ENCODE peak calls at places on chromosomes 12 and 14, in four cellular contexts. D, L, Y and C are unnamed samples.

GRCh38 chr12:46303039-46303666 is 34.3 kb upstream of the SLC38A1 start:
- DNase-seq in D (no peak), L (peak; percentile 33), Y (peak; percentile 34), C (peak; percentile 61)

GRCh38 chr12:116213885-116214527 is 63.5 kb downstream of the MED13L start:
- DNase-seq in D (no peak), L (no peak), Y (no peak), C (no peak)

GRCh38 chr12:34604227-34604626 is 581.9 kb downstream of the ALG10 start:
- DNase-seq in D (no peak), L (no peak), Y (no peak), C (no peak)

GRCh38 chr12:20174776-20175175 is 193.6 kb upstream of the PDE3A start:
- DNase-seq in D (no peak), L (no peak), Y (no peak), C (no peak)

GRCh38 chr12:11542599-11542998 is 106.9 kb upstream of the ETV6 start:
- DNase-seq in D (no peak), L (no peak), Y (no peak), C (no peak)

GRCh38 chr12:19506497-19506896 is 67.2 kb downstream of the AEBP2 start:
- DNase-seq in D (no peak), L (no peak), Y (no peak), C (no peak)

GRCh38 chr12:7934560-7935463 is 1.2 kb downstream of the SLC2A3 start:
- DNase-seq in D (no peak), L (no peak), Y (no peak), C (peak; percentile 14)

GRCh38 chr14:58824796-58825195 is 187.0 kb downstream of the DACT1 start:
- DNase-seq in D (no peak), L (no peak), Y (no peak), C (no peak)

GRCh38 chr12:15818418-15818817 is 29.2 kb upstream of the EPS8 start:
- DNase-seq in D (no peak), L (no peak), Y (no peak), C (no peak)

GRCh38 chr14:95336192-95336760 is 16.6 kb upstream of the CLMN start:
- DNase-seq in D (no peak), L (no peak), Y (no peak), C (no peak)

GRCh38 chr12:56359851-56360767 is at the start of gene STAT2:
- DNase-seq in D (peak; percentile 98), L (peak; percentile 100), Y (peak; percentile 99), C (peak; percentile 100)
- TF ChIP-seq POLR2A in D (peak; percentile 74), L (peak; percentile 65), Y (peak; percentile 87), C (peak; percentile 84)

GRCh38 chr14:77076118-77076631 is 21.9 kb upstream of the CIPC start:
- DNase-seq in D (no peak), L (no peak), Y (no peak), C (no peak)
- TF ChIP-seq POLR2A in D (no peak), L (no peak), Y (no peak), C (no peak)

GRCh38 chr12:101407054-101407437 is 526 bp downstream of the ARL1 start:
- DNase-seq in D (no peak), L (no peak), Y (peak; percentile 20), C (no peak)

GRCh38 chr12:101407438-101408345 is at the start of gene ARL1:
- DNase-seq in D (peak; percentile 87), L (peak; percentile 89), Y (peak; percentile 77), C (peak; percentile 95)
- TF ChIP-seq POLR2A in D (peak; percentile 79), L (peak; percentile 83), Y (peak; percentile 21), C (peak; percentile 87)

GRCh38 chr14:55448146-55448614 is 7.8 kb upstream of the TBPL2 start:
- DNase-seq in D (peak; percentile 79), L (peak; percentile 97), Y (no peak), C (peak; percentile 55)
- TF ChIP-seq POLR2A in D (no peak), L (peak; percentile 33), Y (no peak), C (no peak)

GRCh38 chr12:40105515-40106201 is at the start of gene SLC2A13:
- DNase-seq in D (peak; percentile 69), L (peak; percentile 59), Y (peak; percentile 68), C (peak; percentile 88)
- TF ChIP-seq POLR2A in D (peak; percentile 76), L (peak; percentile 55), Y (peak; percentile 77), C (peak; percentile 81)

GRCh38 chr14:68759912-68760311 is 33.0 kb downstream of the ZFP36L1 start:
- DNase-seq in D (no peak), L (no peak), Y (no peak), C (no peak)
- TF ChIP-seq POLR2A in D (no peak), L (no peak), Y (no peak), C (no peak)

DNA sequence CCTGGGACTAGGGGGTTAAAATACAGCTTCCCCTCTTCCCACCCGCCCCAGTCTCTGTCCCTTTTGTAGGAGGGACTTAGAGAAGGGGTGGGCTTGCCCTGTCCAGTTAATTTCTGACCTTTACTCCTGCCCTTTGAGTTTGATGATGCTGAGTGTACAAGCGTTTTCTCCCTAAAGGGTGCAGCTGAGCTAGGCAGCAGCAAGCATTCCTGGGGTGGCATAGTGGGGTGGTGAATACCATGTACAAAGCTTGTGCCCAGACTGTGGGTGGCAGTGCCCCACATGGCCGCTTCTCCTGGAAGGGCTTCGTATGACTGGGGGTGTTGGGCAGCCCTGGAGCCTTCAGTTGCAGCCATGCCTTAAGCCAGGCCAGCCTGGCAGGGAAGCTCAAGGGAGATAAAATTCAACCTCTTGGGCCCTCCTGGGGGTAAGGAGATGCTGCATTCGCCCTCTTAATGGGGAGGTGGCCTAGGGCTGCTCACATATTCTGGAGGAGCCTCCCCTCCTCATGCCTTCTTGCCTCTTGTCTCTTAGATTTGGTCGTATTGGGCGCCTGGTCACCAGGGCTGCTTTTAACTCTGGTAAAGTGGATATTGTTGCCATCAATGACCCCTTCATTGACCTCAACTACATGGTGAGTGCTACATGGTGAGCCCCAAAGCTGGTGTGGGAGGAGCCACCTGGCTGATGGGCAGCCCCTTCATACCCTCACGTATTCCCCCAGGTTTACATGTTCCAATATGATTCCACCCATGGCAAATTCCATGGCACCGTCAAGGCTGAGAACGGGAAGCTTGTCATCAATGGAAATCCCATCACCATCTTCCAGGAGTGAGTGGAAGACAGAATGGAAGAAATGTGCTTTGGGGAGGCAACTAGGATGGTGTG is 1.9 kb downstream of the GAPDH start:
- DNase-seq in D (no peak), L (no peak), Y (no peak), C (peak; percentile 19)
- TF ChIP-seq POLR2A in D (no peak), L (peak; percentile 70), Y (no peak), C (peak; percentile 6)

GRCh38 chr14:64910847-64911495 is 3.3 kb upstream of the CHURC1 start:
- DNase-seq in D (peak; percentile 30), L (peak; percentile 55), Y (no peak), C (peak; percentile 33)

GRCh38 chr14:64915025-64915424 is 770 bp downstream of the CHURC1 start:
- DNase-seq in D (no peak), L (no peak), Y (no peak), C (no peak)

GRCh38 chr14:64915797-64916196 is 1.5 kb downstream of the CHURC1 start:
- DNase-seq in D (no peak), L (no peak), Y (no peak), C (peak; percentile 71)

GRCh38 chr14:64912256-64912655 is 2.0 kb upstream of the CHURC1 start:
- DNase-seq in D (no peak), L (no peak), Y (no peak), C (no peak)

DNA sequence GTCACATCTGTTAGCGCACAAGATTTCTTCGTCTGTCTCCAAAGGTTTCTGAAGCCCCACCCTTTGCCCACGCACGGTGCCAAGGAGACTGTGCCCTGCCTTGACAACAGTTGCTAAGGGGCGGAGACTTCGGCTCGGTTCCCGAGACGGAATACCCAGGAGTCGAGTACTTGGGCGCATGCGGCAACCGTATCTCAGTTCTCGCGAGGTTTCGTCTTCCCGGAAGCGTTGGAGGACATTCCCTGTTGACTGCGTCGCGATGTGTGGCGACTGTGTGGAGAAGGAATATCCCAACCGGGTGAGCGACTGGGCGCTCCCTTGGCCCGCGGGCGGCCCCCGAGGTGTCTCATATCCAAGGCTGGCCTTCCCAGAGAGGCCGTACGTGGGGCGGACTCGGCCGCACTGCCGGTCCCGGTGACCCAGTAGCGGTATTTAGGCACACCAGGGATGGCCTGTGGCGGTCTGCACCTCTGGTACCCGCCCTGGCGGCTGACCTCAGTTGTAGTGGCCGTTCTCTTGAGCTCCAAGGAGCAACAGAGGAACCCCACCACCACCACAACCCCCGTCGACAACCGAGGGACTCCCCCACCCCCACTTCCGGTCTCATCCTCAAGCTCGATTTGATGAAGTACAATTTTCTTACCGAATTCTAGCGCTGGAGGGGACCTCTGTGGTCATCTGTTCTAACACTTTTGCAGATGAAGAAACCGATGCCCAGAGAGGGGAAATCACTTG is at the start of gene CHURC1:
- DNase-seq in D (peak; percentile 92), L (peak; percentile 96), Y (peak; percentile 99), C (peak; percentile 96)
- TF ChIP-seq POLR2A in D (peak; percentile 89), L (peak; percentile 96), Y (peak; percentile 73), C (peak; percentile 95)

GRCh38 chr12:49019120-49019430 is 499 bp upstream of the PRKAG1 start:
- DNase-seq in D (no peak), L (no peak), Y (no peak), C (no peak)

GRCh38 chr12:49020441-49020840 is 1.9 kb upstream of the PRKAG1 start:
- DNase-seq in D (no peak), L (no peak), Y (no peak), C (no peak)

GRCh38 chr12:49017764-49018281 is 753 bp downstream of the PRKAG1 start:
- DNase-seq in D (no peak), L (peak; percentile 46), Y (no peak), C (peak; percentile 90)

GRCh38 chr12:49019435-49020317 is 1.1 kb upstream of the PRKAG1 start:
- DNase-seq in D (peak; percentile 92), L (peak; percentile 23), Y (no peak), C (peak; percentile 92)

DNA sequence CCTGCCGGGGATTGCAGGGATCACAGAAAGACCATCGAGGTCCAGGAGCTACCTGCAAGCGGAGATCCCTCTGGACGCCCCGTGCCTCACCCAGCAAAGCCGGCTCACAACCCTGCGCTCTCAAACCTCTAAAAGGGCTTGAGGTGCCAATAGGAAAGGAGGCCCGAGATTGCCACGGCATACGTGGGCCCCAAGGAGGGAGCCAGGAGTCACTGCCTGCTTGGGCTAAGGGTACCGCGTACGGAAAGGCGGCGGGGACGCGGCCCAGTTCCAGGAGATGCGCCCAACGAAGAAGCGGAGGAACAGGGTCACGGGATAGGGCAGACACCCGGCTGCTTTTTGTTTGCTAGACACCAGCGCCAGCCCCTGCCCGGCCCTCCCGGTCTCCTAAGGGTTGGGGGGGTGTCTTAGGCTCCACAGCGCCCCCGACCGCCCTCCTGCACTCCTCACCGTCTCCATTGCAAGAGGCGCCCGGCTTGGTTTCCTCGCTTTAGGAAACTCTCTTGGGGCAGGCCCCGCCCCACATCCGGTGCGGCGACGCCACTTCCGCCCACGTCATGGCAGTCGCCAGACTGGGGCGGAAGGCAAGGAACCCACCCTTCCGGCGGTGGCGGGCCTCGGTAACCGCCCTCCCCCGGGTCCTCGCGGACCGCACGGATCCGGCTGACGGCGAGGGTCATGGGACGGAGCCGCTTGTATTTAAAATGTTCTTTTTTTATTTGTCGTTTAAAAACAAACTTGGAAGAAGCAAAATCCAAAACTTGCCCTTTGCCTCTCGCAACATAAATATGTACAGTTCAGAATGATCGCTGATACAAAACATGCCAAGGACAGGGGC is at the start of gene PRKAG1:
- DNase-seq in D (peak; percentile 98), L (peak; percentile 97), Y (peak; percentile 96), C (peak; percentile 100)
- TF ChIP-seq POLR2A in D (peak; percentile 77), L (peak; percentile 97), Y (peak; percentile 82), C (peak; percentile 81)